ENCODE peak calls at places on chromosomes 4 and X, in four cellular contexts. One of them, this sample, is unnamed.
A peak's percentile ranks its signal among the peaks of the same experiment; 100 is the strongest.

GRCh38 chrX:1592128-1592862 is 891 bp downstream of the AKAP17A start:
- DNase-seq in IMR-90: peak; percentile 5
- DNase-seq in HepG2: peak; percentile 25
- DNase-seq in A549: no peak
- DNase-seq in this sample: peak; percentile 36

GRCh38 chrX:94908171-94908570 is 1234.2 kb downstream of the FAM133A start:
- DNase-seq in HepG2: no peak
- DNase-seq in A549: no peak
- DNase-seq in IMR-90: no peak
- DNase-seq in this sample: no peak

GRCh38 chrX:123607270-123607669 is 125.6 kb downstream of the THOC2 start:
- DNase-seq in IMR-90: no peak
- DNase-seq in A549: no peak
- DNase-seq in HepG2: no peak
- DNase-seq in this sample: no peak

GRCh38 chrX:65241059-65241721 is 264.9 kb upstream of the ZC4H2 start:
- DNase-seq in A549: no peak
- DNase-seq in IMR-90: no peak
- DNase-seq in HepG2: peak; percentile 83
- DNase-seq in this sample: no peak

GRCh38 chr4:116180056-116180690 is 905.2 kb downstream of the TRAM1L1 start:
- DNase-seq in IMR-90: no peak
- DNase-seq in A549: peak; percentile 0
- DNase-seq in HepG2: no peak
- DNase-seq in this sample: no peak

GRCh38 chrX:104253567-104254441 is 929 bp downstream of the ESX1 start:
- DNase-seq in HepG2: no peak
- DNase-seq in IMR-90: no peak
- DNase-seq in A549: peak; percentile 32
- DNase-seq in this sample: no peak

GRCh38 chr4:87982446-87982845 is 6.9 kb downstream of the SPP1 start:
- DNase-seq in HepG2: no peak
- DNase-seq in IMR-90: peak; percentile 35
- DNase-seq in A549: no peak
- DNase-seq in this sample: no peak

GRCh38 chr4:4480685-4481393 is 61.0 kb downstream of the STX18 start:
- DNase-seq in IMR-90: peak; percentile 41
- DNase-seq in A549: no peak
- DNase-seq in HepG2: no peak
- DNase-seq in this sample: no peak

GRCh38 chrX:47311857-47312774 is 58.3 kb upstream of the ZNF157 start:
- DNase-seq in A549: peak; percentile 30
- DNase-seq in IMR-90: peak; percentile 63
- DNase-seq in HepG2: peak; percentile 45
- DNase-seq in this sample: peak; percentile 51

GRCh38 chr4:186200436-186201409 is 9.4 kb downstream of the CYP4V2 start:
- DNase-seq in A549: no peak
- DNase-seq in HepG2: no peak
- DNase-seq in IMR-90: no peak
- DNase-seq in this sample: no peak

GRCh38 chr4:7218686-7219085 is 26.3 kb downstream of the SORCS2 start:
- DNase-seq in A549: no peak
- DNase-seq in IMR-90: no peak
- DNase-seq in HepG2: no peak
- DNase-seq in this sample: no peak

GRCh38 chr4:77699731-77700210 is 94.2 kb downstream of the CXCL13 start:
- DNase-seq in A549: no peak
- DNase-seq in HepG2: peak; percentile 74
- DNase-seq in IMR-90: peak; percentile 93
- DNase-seq in this sample: no peak

GRCh38 chr4:89700766-89701165 is 136.2 kb downstream of the SNCA start:
- DNase-seq in A549: no peak
- DNase-seq in IMR-90: no peak
- DNase-seq in HepG2: no peak
- DNase-seq in this sample: no peak

GRCh38 chrX:14801136-14801535 is 71.7 kb downstream of the FANCB start:
- DNase-seq in A549: no peak
- DNase-seq in IMR-90: peak; percentile 19
- DNase-seq in HepG2: no peak
- DNase-seq in this sample: no peak

GRCh38 chr4:152348670-152349069 is 187.2 kb downstream of the FBXW7 start:
- DNase-seq in IMR-90: no peak
- DNase-seq in A549: no peak
- DNase-seq in HepG2: no peak
- DNase-seq in this sample: no peak

GRCh38 chrX:46777971-46778810 is 19.3 kb upstream of the SLC9A7 start:
- DNase-seq in IMR-90: peak; percentile 56
- DNase-seq in HepG2: peak; percentile 12
- DNase-seq in A549: no peak
- DNase-seq in this sample: no peak

GRCh38 chr4:135718019-135718418 is 1516.4 kb upstream of the PABPC4L start:
- DNase-seq in HepG2: no peak
- DNase-seq in IMR-90: peak; percentile 0
- DNase-seq in A549: no peak
- DNase-seq in this sample: no peak

GRCh38 chr4:6785572-6785925 is 3.0 kb downstream of the KIAA0232 start:
- DNase-seq in A549: no peak
- DNase-seq in HepG2: no peak
- DNase-seq in IMR-90: no peak
- DNase-seq in this sample: no peak

GRCh38 chrX:113001836-113002235 is 161.2 kb upstream of the AMOT start:
- DNase-seq in A549: no peak
- DNase-seq in HepG2: no peak
- DNase-seq in IMR-90: no peak
- DNase-seq in this sample: no peak

GRCh38 chr4:65917486-65917885 is 247.2 kb upstream of the EPHA5 start:
- DNase-seq in A549: no peak
- DNase-seq in HepG2: no peak
- DNase-seq in IMR-90: no peak
- DNase-seq in this sample: no peak

GRCh38 chr4:85778809-85779124 is 303.8 kb downstream of the ARHGAP24 start:
- DNase-seq in HepG2: no peak
- DNase-seq in IMR-90: peak; percentile 38
- DNase-seq in A549: no peak
- DNase-seq in this sample: no peak

GRCh38 chr4:113472864-113473263 is 288.7 kb downstream of the CAMK2D start:
- DNase-seq in A549: no peak
- DNase-seq in HepG2: no peak
- DNase-seq in IMR-90: no peak
- DNase-seq in this sample: no peak

GRCh38 chr4:244471-244870 is 60.8 kb downstream of the ZNF732 start:
- DNase-seq in HepG2: peak; percentile 21
- DNase-seq in A549: no peak
- DNase-seq in IMR-90: no peak
- DNase-seq in this sample: peak; percentile 29

GRCh38 chrX:46326161-46326560 is 219.1 kb downstream of the ZNF674 start:
- DNase-seq in HepG2: no peak
- DNase-seq in IMR-90: peak; percentile 15
- DNase-seq in A549: no peak
- DNase-seq in this sample: no peak

GRCh38 chrX:29911673-29912072 is 303.7 kb upstream of the MAGEB2 start:
- DNase-seq in A549: no peak
- DNase-seq in HepG2: no peak
- DNase-seq in IMR-90: no peak
- DNase-seq in this sample: no peak

GRCh38 chr4:98745372-98745771 is 87.0 kb upstream of the TSPAN5 start:
- DNase-seq in IMR-90: peak; percentile 15
- DNase-seq in A549: no peak
- DNase-seq in HepG2: peak; percentile 23
- DNase-seq in this sample: peak; percentile 78

GRCh38 chrX:49155900-49156837 is 6.4 kb upstream of the MAGIX start:
- DNase-seq in HepG2: no peak
- DNase-seq in A549: peak; percentile 81
- DNase-seq in IMR-90: peak; percentile 85
- DNase-seq in this sample: peak; percentile 88

GRCh38 chr4:67712000-67712625 is 11.2 kb upstream of the UBA6 start:
- DNase-seq in HepG2: no peak
- DNase-seq in A549: no peak
- DNase-seq in IMR-90: no peak
- DNase-seq in this sample: no peak

GRCh38 chrX:68914337-68914989 is 85.6 kb downstream of the EFNB1 start:
- DNase-seq in HepG2: no peak
- DNase-seq in IMR-90: no peak
- DNase-seq in A549: no peak
- DNase-seq in this sample: no peak

GRCh38 chrX:33725556-33726232 is 406.4 kb downstream of the FAM47A start:
- DNase-seq in HepG2: no peak
- DNase-seq in IMR-90: no peak
- DNase-seq in A549: no peak
- DNase-seq in this sample: no peak

GRCh38 chr4:64497526-64497925 is 88.3 kb upstream of the TECRL start:
- DNase-seq in IMR-90: no peak
- DNase-seq in HepG2: no peak
- DNase-seq in A549: no peak
- DNase-seq in this sample: no peak

GRCh38 chr4:52234539-52235174 is 183.6 kb downstream of the SPATA18 start:
- DNase-seq in IMR-90: peak; percentile 37
- DNase-seq in HepG2: peak; percentile 50
- DNase-seq in A549: peak; percentile 8
- DNase-seq in this sample: peak; percentile 6

GRCh38 chr4:110904435-110905050 is 281.7 kb upstream of the PITX2 start:
- DNase-seq in A549: no peak
- DNase-seq in IMR-90: peak; percentile 8
- DNase-seq in HepG2: no peak
- DNase-seq in this sample: no peak

GRCh38 chr4:92253986-92254671 is 49.6 kb upstream of the GRID2 start:
- DNase-seq in IMR-90: no peak
- DNase-seq in HepG2: no peak
- DNase-seq in A549: no peak
- DNase-seq in this sample: no peak

GRCh38 chrX:107324493-107325310 is 118.3 kb downstream of the DNAAF6 start:
- DNase-seq in A549: peak; percentile 8
- DNase-seq in IMR-90: peak; percentile 4
- DNase-seq in HepG2: no peak
- DNase-seq in this sample: peak; percentile 9

GRCh38 chr4:15469402-15470148 is at the start of gene CC2D2A:
- DNase-seq in HepG2: no peak
- DNase-seq in A549: peak; percentile 38
- DNase-seq in IMR-90: peak; percentile 69
- DNase-seq in this sample: no peak

GRCh38 chrX:49003696-49004095 is 1.6 kb upstream of the GRIPAP1 start:
- DNase-seq in IMR-90: no peak
- DNase-seq in HepG2: peak; percentile 9
- DNase-seq in A549: no peak
- DNase-seq in this sample: peak; percentile 30

GRCh38 chrX:48864210-48864609 is 28.8 kb upstream of the PCSK1N start:
- DNase-seq in HepG2: peak; percentile 1
- DNase-seq in A549: no peak
- DNase-seq in IMR-90: peak; percentile 62
- DNase-seq in this sample: peak; percentile 57

GRCh38 chr4:182207806-182208483 is 35.3 kb upstream of the TENM3 start:
- DNase-seq in A549: peak; percentile 24
- DNase-seq in IMR-90: peak; percentile 94
- DNase-seq in HepG2: no peak
- DNase-seq in this sample: no peak

GRCh38 chrX:151402719-151403390 is 5.8 kb downstream of the VMA21 start:
- DNase-seq in A549: no peak
- DNase-seq in HepG2: no peak
- DNase-seq in IMR-90: no peak
- DNase-seq in this sample: no peak

GRCh38 chr4:83252782-83253405 is 31.7 kb downstream of the COQ2 start:
- DNase-seq in HepG2: peak; percentile 55
- DNase-seq in IMR-90: peak; percentile 54
- DNase-seq in A549: peak; percentile 35
- DNase-seq in this sample: peak; percentile 68
- TF ChIP-seq MAZ in HepG2: no peak
- TF ChIP-seq MAZ in IMR-90: no peak
- TF ChIP-seq MAZ in A549: no peak
- TF ChIP-seq MAZ in this sample: no peak

DNA sequence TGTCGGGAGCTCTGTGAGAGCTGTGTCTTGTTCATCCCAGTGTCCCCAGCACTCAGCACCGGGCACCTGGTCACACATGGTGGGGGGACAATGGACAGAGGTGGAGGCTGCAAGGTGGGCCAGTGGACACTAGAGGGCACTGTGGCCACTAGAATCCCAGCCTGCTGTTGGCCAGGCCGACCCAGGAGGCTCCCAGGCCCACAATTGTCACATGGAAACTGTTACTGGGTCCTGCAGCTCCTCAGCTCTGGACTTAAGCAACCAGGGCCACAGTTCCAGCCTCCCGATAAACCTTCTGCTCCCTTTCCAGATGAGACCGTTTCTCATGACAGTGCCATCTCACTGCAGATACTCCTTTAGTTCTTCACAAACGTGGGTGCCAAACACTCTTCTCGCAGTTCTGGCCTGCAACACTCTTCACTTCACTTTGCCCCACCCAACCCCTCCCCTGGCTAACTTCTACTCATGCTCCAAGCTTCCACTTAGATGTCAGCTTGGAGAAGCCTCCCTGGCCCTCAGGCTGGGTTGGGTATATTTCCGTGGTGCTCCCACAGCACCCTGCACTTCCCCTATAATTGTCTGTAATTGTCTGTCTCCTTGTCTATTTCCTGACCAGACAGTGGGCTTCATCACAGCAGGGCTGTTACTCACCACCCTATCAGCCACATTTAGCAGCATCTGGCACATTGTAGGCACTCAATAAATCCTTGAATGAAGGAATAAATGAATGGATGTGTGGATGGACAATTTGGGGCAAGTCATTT is 3.5 kb upstream of the IQSEC2 start:
- DNase-seq in IMR-90: peak; percentile 36
- DNase-seq in A549: peak; percentile 60
- DNase-seq in HepG2: peak; percentile 16
- DNase-seq in this sample: peak; percentile 74
- TF ChIP-seq MAZ in IMR-90: no peak
- TF ChIP-seq MAZ in A549: no peak
- TF ChIP-seq MAZ in HepG2: no peak
- TF ChIP-seq MAZ in this sample: no peak

DNA sequence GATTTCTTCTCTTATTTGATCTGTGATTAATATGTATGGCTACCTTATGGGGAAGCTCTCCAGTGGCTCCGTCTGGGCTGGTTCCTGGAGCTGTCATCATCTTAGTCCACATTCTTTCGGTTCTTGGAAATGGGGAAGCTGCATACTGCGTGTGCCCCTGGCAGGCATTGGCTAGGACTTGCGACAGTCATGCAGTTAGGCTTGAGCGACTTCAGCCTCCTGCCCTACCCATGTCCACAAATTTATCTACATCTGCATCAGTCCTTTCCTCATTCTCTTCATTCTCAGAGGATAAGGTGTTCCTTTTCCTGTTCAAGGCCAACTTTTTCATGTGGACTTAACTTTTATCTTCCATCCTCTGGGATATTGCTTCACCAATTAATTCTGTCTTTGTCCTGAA is 214.2 kb downstream of the RELL1 start:
- DNase-seq in IMR-90: no peak
- DNase-seq in HepG2: no peak
- DNase-seq in A549: no peak
- DNase-seq in this sample: no peak
- TF ChIP-seq MAZ in IMR-90: no peak
- TF ChIP-seq MAZ in HepG2: no peak
- TF ChIP-seq MAZ in A549: no peak
- TF ChIP-seq MAZ in this sample: no peak

GRCh38 chrX:19544693-19545305 is 29.5 kb upstream of the MAP3K15 start:
- DNase-seq in IMR-90: peak; percentile 70
- DNase-seq in HepG2: peak; percentile 34
- DNase-seq in A549: peak; percentile 66
- DNase-seq in this sample: peak; percentile 47
- TF ChIP-seq MAZ in IMR-90: no peak
- TF ChIP-seq MAZ in HepG2: no peak
- TF ChIP-seq MAZ in A549: no peak
- TF ChIP-seq MAZ in this sample: no peak

This sample was measured in K562.